ENCODE peak calls at places on chromosomes 7 and 10, in five cellular contexts. O is fibroblast of pulmonary artery; F is stimulated activated CD4-positive, alpha-beta T cell treated with anti-CD3 and anti-CD28 coated beads, Interleukin-1b, Interleukin-23, amount 100 ng/mL, for 1 hour; I is NCI-H774; W is cardiac fibroblast. L is an unnamed sample.

GRCh38 chr10:48234807-48235206 is 39.7 kb downstream of the FRMPD2 start:
- DNase-seq in O (no peak), F (no peak), I (no peak), W (no peak), L (no peak)

GRCh38 chr7:8229927-8230326 is 32.0 kb downstream of the ICA1 start:
- DNase-seq in O (no peak), F (no peak), I (no peak), W (no peak), L (no peak)

GRCh38 chr10:17077251-17077904 is 52.2 kb downstream of the CUBN start:
- DNase-seq in O (peak), F (no peak), I (no peak), W (peak), L (no peak)

GRCh38 chr10:17606547-17607040 is 10.6 kb downstream of the HACD1 start:
- DNase-seq in O (no peak), F (no peak), I (no peak), W (no peak), L (no peak)

GRCh38 chr7:22357311-22358175 is 589 bp upstream of the RAPGEF5 start:
- DNase-seq in O (peak), F (no peak), I (peak), W (peak), L (no peak)

GRCh38 chr10:26507441-26507840 is 69.3 kb downstream of the APBB1IP start:
- DNase-seq in O (no peak), F (no peak), I (no peak), W (no peak), L (no peak)

GRCh38 chr10:110872984-110873569 is 1.3 kb downstream of the PDCD4 start:
- DNase-seq in O (peak), F (no peak), I (no peak), W (peak), L (no peak)

GRCh38 chr7:94643771-94644545 is 12.0 kb downstream of the SGCE start:
- DNase-seq in O (no peak), F (no peak), I (no peak), W (peak), L (no peak)

GRCh38 chr10:72821606-72822005 is 71.9 kb upstream of the OIT3 start:
- DNase-seq in O (no peak), F (no peak), I (no peak), W (no peak), L (no peak)

GRCh38 chr7:159030490-159031134 is 114.1 kb downstream of the VIPR2 start:
- DNase-seq in O (peak), F (no peak), I (peak), W (no peak), L (no peak)

GRCh38 chr7:24917510-24918239 is 62.3 kb downstream of the OSBPL3 start:
- DNase-seq in O (peak), F (no peak), I (no peak), W (peak), L (no peak)

GRCh38 chr7:95595825-95596182 is 512 bp downstream of the PDK4 start:
- DNase-seq in O (no peak), F (no peak), I (no peak), W (no peak), L (no peak)

GRCh38 chr7:1368682-1369571 is 90.3 kb downstream of the MICALL2 start:
- DNase-seq in O (no peak), F (no peak), I (no peak), W (no peak), L (peak)

GRCh38 chr7:19215421-19215820 is 70.2 kb upstream of the FERD3L start:
- DNase-seq in O (peak), F (no peak), I (no peak), W (peak), L (no peak)

GRCh38 chr10:124641282-124642075 is 102.7 kb downstream of the FAM53B start:
- DNase-seq in O (peak), F (no peak), I (no peak), W (peak), L (no peak)

GRCh38 chr10:58291538-58292174 is 22.7 kb downstream of the CISD1 start:
- DNase-seq in O (peak), F (no peak), I (no peak), W (peak), L (peak)

GRCh38 chr7:45663167-45663921 is 89.2 kb downstream of the ADCY1 start:
- DNase-seq in O (peak), F (no peak), I (no peak), W (peak), L (no peak)

GRCh38 chr10:33841678-33842077 is 507.2 kb upstream of the NRP1 start:
- DNase-seq in O (no peak), F (no peak), I (no peak), W (no peak), L (no peak)

GRCh38 chr7:38975944-38976392 is 1.7 kb upstream of the POU6F2 start:
- DNase-seq in O (no peak), F (no peak), I (no peak), W (no peak), L (no peak)

GRCh38 chr7:36597099-36597773 is 127.1 kb downstream of the AOAH start:
- DNase-seq in O (no peak), F (no peak), I (no peak), W (no peak), L (no peak)

GRCh38 chr10:88478256-88478655 is 104.9 kb downstream of the RNLS start:
- DNase-seq in O (no peak), F (no peak), I (no peak), W (no peak), L (no peak)

GRCh38 chr7:19117870-19118608 is 603 bp upstream of the TWIST1 start:
- DNase-seq in O (peak), F (no peak), I (no peak), W (peak), L (no peak)

GRCh38 chr10:106504536-106504935 is 660.0 kb downstream of the SORCS1 start:
- DNase-seq in O (no peak), F (no peak), I (no peak), W (no peak), L (no peak)

GRCh38 chr10:34058922-34059614 is 724.6 kb upstream of the NRP1 start:
- DNase-seq in O (no peak), F (no peak), I (no peak), W (no peak), L (no peak)

GRCh38 chr10:92327445-92328433 is 36.8 kb downstream of the MARCHF5 start:
- DNase-seq in O (no peak), F (no peak), I (no peak), W (no peak), L (no peak)

GRCh38 chr10:36493511-36493880 is 631.9 kb upstream of the ANKRD30A start:
- DNase-seq in O (peak), F (no peak), I (no peak), W (peak), L (no peak)

GRCh38 chr10:69492091-69492745 is 41.0 kb downstream of the TSPAN15 start:
- DNase-seq in O (no peak), F (no peak), I (no peak), W (no peak), L (no peak)

GRCh38 chr7:95440394-95441038 is 5.7 kb upstream of the PON2 start:
- DNase-seq in O (no peak), F (no peak), I (no peak), W (no peak), L (no peak)